ENCODE peak calls at places on chromosomes 4 and X, in ten cellular contexts. Y is cardiac muscle cell, A is BJ, Z is left ventricle myocardium inferior, G is MM.1S, V is NT2/D1, Q is adipocyte, P is testis, O is GM23338, R is mesenchymal stem cell. J is an unnamed sample.
A peak's percentile ranks its signal among the peaks of the same experiment; 100 is the strongest.

GRCh38 chrX:37454537-37455285 is 105.5 kb downstream of the PRRG1 start:
- DNase-seq in Y (no peak), A (no peak), Z (no peak), G (no peak), V (no peak), Q (no peak), P (no peak), O (peak; percentile 25), R (no peak), J (peak; percentile 36)

GRCh38 chrX:33078273-33078672 is 133.1 kb downstream of the DMD start:
- DNase-seq in Y (no peak), A (no peak), Z (no peak), G (no peak), V (no peak), Q (no peak), P (no peak), O (peak; percentile 1), R (no peak), J (no peak)

GRCh38 chrX:153801646-153802045 is 7.2 kb downstream of the SSR4 start:
- DNase-seq in Y (no peak), A (no peak), Z (no peak), G (no peak), V (no peak), Q (no peak), P (no peak), O (no peak), R (no peak), J (no peak)

GRCh38 chrX:130869239-130869638 is 33.8 kb downstream of the ENOX2 start:
- DNase-seq in Y (no peak), A (no peak), Z (no peak), G (no peak), V (no peak), Q (no peak), P (no peak), O (no peak), R (no peak), J (no peak)

GRCh38 chrX:41516995-41517660 is 70.0 kb downstream of the NYX start:
- DNase-seq in Y (no peak), A (no peak), Z (no peak), G (no peak), V (no peak), Q (no peak), P (no peak), O (peak; percentile 17), R (no peak), J (no peak)

GRCh38 chrX:73683236-73683859 is 120.4 kb downstream of the CHIC1 start:
- DNase-seq in Y (no peak), A (no peak), Z (no peak), G (no peak), V (no peak), Q (peak; percentile 15), P (no peak), O (no peak), R (no peak), J (no peak)

GRCh38 chrX:120308558-120308957 is 2.7 kb downstream of the TMEM255A start:
- DNase-seq in Y (peak; percentile 71), A (no peak), Z (no peak), G (no peak), V (peak; percentile 75), Q (no peak), P (no peak), O (peak; percentile 86), R (no peak), J (peak; percentile 62)

GRCh38 chr4:177321647-177322046 is 12.0 kb downstream of the NEIL3 start:
- DNase-seq in Y (no peak), A (no peak), Z (no peak), G (no peak), V (no peak), Q (no peak), P (no peak), O (no peak), R (no peak), J (no peak)

GRCh38 chrX:30875957-30876356 is 13.1 kb downstream of the TAB3 start:
- DNase-seq in Y (no peak), A (peak; percentile 25), Z (no peak), G (no peak), V (no peak), Q (peak; percentile 66), P (no peak), O (no peak), R (peak; percentile 83), J (no peak)

GRCh38 chr4:119725688-119726330 is 97.2 kb upstream of the PDE5A start:
- DNase-seq in Y (no peak), A (no peak), Z (no peak), G (no peak), V (peak; percentile 15), Q (peak; percentile 51), P (no peak), O (peak; percentile 56), R (peak; percentile 36), J (no peak)

GRCh38 chr4:153385784-153386183 is 41.3 kb downstream of the MND1 start:
- DNase-seq in Y (no peak), A (no peak), Z (no peak), G (no peak), V (no peak), Q (no peak), P (no peak), O (no peak), R (no peak), J (no peak)

GRCh38 chr4:186189656-186190055 is 1.7 kb upstream of the CYP4V2 start:
- DNase-seq in Y (no peak), A (no peak), Z (no peak), G (no peak), V (no peak), Q (no peak), P (no peak), O (peak; percentile 2), R (no peak), J (peak; percentile 48)
- H3K4me3 ChIP-seq in Y (no peak overlapping the region), A (no peak overlapping the region), Z (peak overlapping the region; percentile 82), G (peak overlapping the region; percentile 86), V (no peak overlapping the region), Q (no peak overlapping the region), P (no peak overlapping the region), O (peak overlapping the region; percentile 77), R (peak overlapping the region; percentile 92), J (no peak overlapping the region)

GRCh38 chr4:185020293-185020808 is 2.1 kb downstream of the HELT start:
- DNase-seq in Y (no peak), A (no peak), Z (no peak), G (no peak), V (no peak), Q (no peak), P (peak; percentile 38), O (peak; percentile 81), R (no peak), J (peak; percentile 84)

GRCh38 chr4:185020863-185021761 is 2.8 kb downstream of the HELT start:
- DNase-seq in Y (no peak), A (no peak), Z (no peak), G (no peak), V (no peak), Q (no peak), P (no peak), O (peak; percentile 65), R (no peak), J (peak; percentile 78)

GRCh38 chr4:185018834-185019450 is 652 bp downstream of the HELT start:
- DNase-seq in Y (no peak), A (no peak), Z (no peak), G (no peak), V (no peak), Q (no peak), P (no peak), O (peak; percentile 66), R (peak; percentile 20), J (peak; percentile 72)

GRCh38 chr4:185019451-185020292 is 1.4 kb downstream of the HELT start:
- DNase-seq in Y (no peak), A (no peak), Z (no peak), G (no peak), V (no peak), Q (no peak), P (no peak), O (peak; percentile 75), R (no peak), J (peak; percentile 83)

GRCh38 chr4:185023471-185023870 is 5.2 kb downstream of the HELT start:
- DNase-seq in Y (no peak), A (no peak), Z (no peak), G (no peak), V (no peak), Q (no peak), P (no peak), O (peak; percentile 11), R (no peak), J (no peak)
- H3K27me3 ChIP-seq in Y (peaks cover 100% of the 10 kb centered on the region), A (peaks cover 28% of the 10 kb centered on the region), Z (peaks cover 96% of the 10 kb centered on the region), G (peaks cover 36% of the 10 kb centered on the region), V (peaks cover 73% of the 10 kb centered on the region), Q (peaks cover 67% of the 10 kb centered on the region), P (no peaks in the 10 kb centered on the region), O (peaks cover 100% of the 10 kb centered on the region), R (peaks cover 70% of the 10 kb centered on the region), J (peaks cover 80% of the 10 kb centered on the region)

GRCh38 chr4:53782468-53782865 is 191.2 kb upstream of the LNX1 start:
- DNase-seq in Y (no peak), A (no peak), Z (no peak), G (no peak), V (no peak), Q (no peak), P (no peak), O (no peak), R (peak; percentile 72), J (no peak)

GRCh38 chr4:53783208-53783859 is 192.0 kb upstream of the LNX1 start:
- DNase-seq in Y (no peak), A (no peak), Z (no peak), G (no peak), V (no peak), Q (no peak), P (no peak), O (no peak), R (no peak), J (no peak)

GRCh38 chr4:53781614-53782467 is 190.6 kb upstream of the LNX1 start:
- DNase-seq in Y (no peak), A (no peak), Z (no peak), G (no peak), V (no peak), Q (no peak), P (no peak), O (no peak), R (peak; percentile 72), J (no peak)

GRCh38 chr4:53785996-53786395 is 194.7 kb upstream of the LNX1 start:
- DNase-seq in Y (no peak), A (peak; percentile 32), Z (no peak), G (no peak), V (no peak), Q (peak; percentile 29), P (no peak), O (no peak), R (peak; percentile 55), J (no peak)

DNA sequence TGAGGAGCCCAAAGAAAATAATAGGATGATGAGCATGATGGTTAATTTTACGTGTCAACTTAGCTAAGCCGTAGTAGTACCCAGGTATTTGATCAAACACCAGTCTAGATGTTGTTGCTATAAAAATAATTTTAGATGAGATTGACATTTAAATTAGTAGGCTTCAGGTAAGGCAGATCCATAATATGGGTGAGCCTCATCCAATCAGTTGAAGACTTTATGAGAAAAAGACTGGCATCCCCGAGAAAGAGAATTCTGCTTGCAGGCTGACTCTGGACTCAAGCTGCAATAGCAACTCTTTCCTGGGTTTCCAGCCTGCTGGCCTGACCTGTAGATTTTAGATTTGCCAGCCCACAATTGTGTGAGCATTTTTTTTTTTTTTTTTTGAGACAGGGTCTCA is 192.8 kb upstream of the LNX1 start:
- DNase-seq in Y (no peak), A (no peak), Z (no peak), G (no peak), V (no peak), Q (no peak), P (no peak), O (no peak), R (no peak), J (no peak)
- H3K4me3 ChIP-seq in Y (no peak overlapping the region), A (no peak overlapping the region), Z (no peak overlapping the region), G (no peak overlapping the region), V (no peak overlapping the region), Q (no peak overlapping the region), P (no peak overlapping the region), O (no peak overlapping the region), R (no peak overlapping the region), J (no peak overlapping the region)

GRCh38 chrX:52422884-52423283 is 54.1 kb downstream of the XAGE2 start:
- DNase-seq in Y (no peak), A (peak; percentile 67), Z (no peak), G (no peak), V (no peak), Q (peak; percentile 80), P (no peak), O (no peak), R (no peak), J (no peak)
- H3K27me3 ChIP-seq in Y (no peaks in the 10 kb centered on the region), A (no peaks in the 10 kb centered on the region), Z (no peaks in the 10 kb centered on the region), G (no peaks in the 10 kb centered on the region), V (no peaks in the 10 kb centered on the region), Q (peaks cover 7% of the 10 kb centered on the region), P (no peaks in the 10 kb centered on the region), O (no peaks in the 10 kb centered on the region), R (no peaks in the 10 kb centered on the region), J (no peaks in the 10 kb centered on the region)

J was measured in H7.